ENCODE peak calls at places on chromosome 15, in ten cellular contexts. B, K, V, E, T, U, F, M, Y and Q are unnamed samples.

GRCh38 chr15:36954486-36954885 is 145.9 kb downstream of the MEIS2 start:
- DNase-seq in Y (peak; percentile 6), F (no peak), M (no peak), U (no peak), B (no peak), V (peak; percentile 21), K (no peak), T (no peak), E (no peak), Q (no peak)

GRCh38 chr15:98003528-98003927 is 43.0 kb downstream of the ARRDC4 start:
- DNase-seq in K (no peak), E (no peak), F (no peak), V (no peak), B (no peak), M (no peak), Y (no peak), T (no peak), U (no peak), Q (no peak)

GRCh38 chr15:89806565-89807550 is 7.8 kb downstream of the ANPEP start:
- DNase-seq in B (no peak), U (no peak), E (no peak), K (no peak), Y (no peak), M (no peak), F (no peak), V (no peak), T (no peak), Q (no peak)

GRCh38 chr15:25877681-25878080 is 14.6 kb upstream of the ATP10A start:
- DNase-seq in T (no peak), M (no peak), K (no peak), Y (no peak), V (no peak), U (no peak), B (no peak), E (no peak), F (no peak), Q (no peak)

GRCh38 chr15:72306211-72306785 is 13.7 kb downstream of the CELF6 start:
- DNase-seq in U (no peak), Y (peak; percentile 92), E (peak; percentile 14), K (no peak), B (no peak), V (peak; percentile 21), T (no peak), M (no peak), F (no peak), Q (no peak)

GRCh38 chr15:63006032-63006878 is 36.3 kb upstream of the TPM1 start:
- DNase-seq in E (no peak), T (no peak), U (no peak), Y (no peak), B (no peak), K (no peak), V (no peak), F (no peak), M (no peak), Q (no peak)

GRCh38 chr15:75195122-75195765 is 6.4 kb upstream of the C15orf39 start:
- DNase-seq in U (peak; percentile 91), V (no peak), E (peak; percentile 56), T (peak; percentile 58), K (peak; percentile 59), Y (peak; percentile 99), M (no peak), B (no peak), F (no peak), Q (peak; percentile 42)

GRCh38 chr15:42071717-42072116 is 22.6 kb downstream of the PLA2G4D start:
- DNase-seq in T (no peak), B (no peak), M (no peak), F (no peak), E (no peak), Y (no peak), U (no peak), V (no peak), K (no peak), Q (no peak)

GRCh38 chr15:67520976-67521769 is at the start of gene C15orf61:
- DNase-seq in F (peak; percentile 47), M (peak; percentile 94), E (peak; percentile 84), Y (peak; percentile 96), U (peak; percentile 82), K (peak; percentile 87), V (peak; percentile 66), B (peak; percentile 77), T (peak; percentile 42), Q (peak; percentile 93)

GRCh38 chr15:81774309-81774708 is 271.5 kb downstream of the MEX3B start:
- DNase-seq in V (no peak), E (no peak), T (no peak), K (no peak), F (no peak), Y (no peak), M (no peak), B (no peak), U (no peak), Q (no peak)

GRCh38 chr15:36313881-36314280 is 265.5 kb upstream of the CDIN1 start:
- DNase-seq in F (no peak), T (no peak), Y (no peak), B (no peak), E (no peak), U (no peak), M (no peak), K (no peak), V (no peak), Q (no peak)

GRCh38 chr15:88730751-88731150 is 72.5 kb upstream of the ACAN start:
- DNase-seq in F (no peak), Y (no peak), T (no peak), E (no peak), U (no peak), B (no peak), K (no peak), M (no peak), V (no peak), Q (no peak)

GRCh38 chr15:34336947-34337556 is 529 bp downstream of the SLC12A6 start:
- DNase-seq in K (no peak), B (peak; percentile 6), F (no peak), Y (peak; percentile 78), E (peak; percentile 64), U (no peak), V (no peak), T (no peak), M (no peak), Q (no peak)

GRCh38 chr15:78680416-78681068 is 39.5 kb upstream of the CHRNB4 start:
- DNase-seq in F (no peak), T (no peak), E (no peak), U (no peak), M (peak; percentile 63), B (no peak), K (no peak), Y (peak; percentile 46), V (no peak), Q (no peak)

GRCh38 chr15:98900382-98900781 is 107.2 kb downstream of the PGPEP1L start:
- DNase-seq in F (no peak), T (no peak), B (no peak), K (no peak), Y (no peak), U (no peak), M (no peak), E (no peak), V (no peak), Q (no peak)

GRCh38 chr15:56763082-56763481 is 29.8 kb upstream of the ZNF280D start:
- DNase-seq in K (no peak), U (no peak), T (no peak), B (no peak), Y (no peak), M (no peak), E (no peak), F (no peak), V (no peak), Q (no peak)

GRCh38 chr15:67168694-67169093 is 85.8 kb downstream of the AAGAB start:
- DNase-seq in M (no peak), Y (no peak), U (no peak), V (no peak), K (no peak), B (no peak), F (no peak), E (no peak), T (no peak), Q (no peak)

GRCh38 chr15:55742498-55742926 is 440 bp downstream of the PRTG start:
- DNase-seq in U (peak; percentile 48), B (no peak), M (peak; percentile 83), Y (peak; percentile 90), T (no peak), F (peak; percentile 4), K (peak; percentile 52), V (no peak), E (peak; percentile 29), Q (peak; percentile 44)

GRCh38 chr15:49864251-49864650 is 243.4 kb downstream of the DTWD1 start:
- DNase-seq in K (no peak), V (peak; percentile 51), M (no peak), F (no peak), B (no peak), U (no peak), E (no peak), Y (no peak), T (no peak), Q (no peak)

GRCh38 chr15:63763476-63764123 is 70.1 kb downstream of the HERC1 start:
- DNase-seq in V (peak; percentile 74), Y (no peak), F (peak; percentile 60), T (no peak), M (no peak), U (no peak), B (no peak), E (no peak), K (no peak), Q (peak; percentile 17)

GRCh38 chr15:36407647-36408046 is 171.8 kb upstream of the CDIN1 start:
- DNase-seq in M (no peak), B (no peak), E (no peak), K (no peak), Y (no peak), U (no peak), V (peak; percentile 59), F (peak; percentile 35), T (no peak), Q (no peak)

GRCh38 chr15:74892313-74892712 is 2.5 kb downstream of the MPI start:
- DNase-seq in F (no peak), E (no peak), U (no peak), V (no peak), T (no peak), Y (no peak), B (no peak), M (no peak), K (no peak), Q (no peak)

GRCh38 chr15:98727115-98728040 is 79.0 kb downstream of the IGF1R start:
- DNase-seq in Y (no peak), V (peak; percentile 93), T (no peak), K (peak; percentile 89), F (peak; percentile 80), M (peak; percentile 96), U (no peak), E (no peak), B (no peak), Q (no peak)

GRCh38 chr15:31831596-31831995 is 198.7 kb upstream of the CHRNA7 start:
- DNase-seq in F (no peak), B (no peak), Y (no peak), E (no peak), M (no peak), K (no peak), T (no peak), U (no peak), V (no peak), Q (no peak)

GRCh38 chr15:38085931-38086562 is 151.6 kb downstream of the TMCO5A start:
- DNase-seq in B (no peak), Y (no peak), M (no peak), K (no peak), U (no peak), V (peak; percentile 16), E (no peak), T (no peak), F (no peak), Q (peak; percentile 25)